ENCODE peak calls at places on chromosome 14, in four cellular contexts. Q, T, U and E are unnamed samples.

GRCh38 chr14:31336646-31337045 is 83.7 kb downstream of the HEATR5A start:
- DNase-seq in Q (peak), T (peak), U (no peak), E (no peak)

GRCh38 chr14:64878775-64879634 is 702 bp downstream of the SPTB start:
- DNase-seq in Q (peak), T (no peak), U (peak), E (no peak)

GRCh38 chr14:99971929-99972747 is 93.1 kb upstream of the EVL start:
- DNase-seq in Q (no peak), T (no peak), U (peak), E (no peak)

GRCh38 chr14:32230695-32231280 is 27.7 kb upstream of the RNU6-8 start:
- DNase-seq in Q (peak), T (no peak), U (no peak), E (no peak)

GRCh38 chr14:102584871-102585869 is 7.3 kb upstream of the RCOR1 start:
- DNase-seq in Q (peak), T (no peak), U (peak), E (no peak)

GRCh38 chr14:104680806-104681688 is 8.4 kb upstream of the INF2 start:
- DNase-seq in Q (peak), T (peak), U (no peak), E (no peak)

GRCh38 chr14:97420211-97420610 is 623.0 kb downstream of the VRK1 start:
- DNase-seq in Q (no peak), T (no peak), U (no peak), E (no peak)

GRCh38 chr14:47040490-47040889 is 388.9 kb upstream of the RPL10L start:
- DNase-seq in Q (peak), T (peak), U (no peak), E (no peak)

GRCh38 chr14:69650948-69651369 is 39.6 kb downstream of the SUSD6 start:
- DNase-seq in Q (no peak), T (no peak), U (no peak), E (no peak)

GRCh38 chr14:99872786-99873440 is 79.7 kb downstream of the EML1 start:
- DNase-seq in Q (no peak), T (no peak), U (no peak), E (no peak)

GRCh38 chr14:53237488-53237887 is 84.4 kb upstream of the DDHD1 start:
- DNase-seq in Q (no peak), T (no peak), U (no peak), E (no peak)

GRCh38 chr14:91858536-91859275 is 8.6 kb downstream of the TC2N start:
- DNase-seq in Q (peak), T (peak), U (peak), E (no peak)

GRCh38 chr14:63283501-63284248 is 35.1 kb downstream of the GPHB5 start:
- DNase-seq in Q (no peak), T (no peak), U (no peak), E (no peak)

GRCh38 chr14:68358500-68358899 is 434.4 kb downstream of the ZFP36L1 start:
- DNase-seq in Q (no peak), T (no peak), U (no peak), E (no peak)

GRCh38 chr14:68358978-68359861 is 433.6 kb downstream of the ZFP36L1 start:
- DNase-seq in Q (no peak), T (no peak), U (no peak), E (no peak)

GRCh38 chr14:68362841-68363240 is 430.0 kb downstream of the ZFP36L1 start:
- DNase-seq in Q (no peak), T (no peak), U (no peak), E (no peak)

GRCh38 chr14:68361231-68361630 is 431.6 kb downstream of the ZFP36L1 start:
- DNase-seq in Q (no peak), T (no peak), U (no peak), E (no peak)

DNA sequence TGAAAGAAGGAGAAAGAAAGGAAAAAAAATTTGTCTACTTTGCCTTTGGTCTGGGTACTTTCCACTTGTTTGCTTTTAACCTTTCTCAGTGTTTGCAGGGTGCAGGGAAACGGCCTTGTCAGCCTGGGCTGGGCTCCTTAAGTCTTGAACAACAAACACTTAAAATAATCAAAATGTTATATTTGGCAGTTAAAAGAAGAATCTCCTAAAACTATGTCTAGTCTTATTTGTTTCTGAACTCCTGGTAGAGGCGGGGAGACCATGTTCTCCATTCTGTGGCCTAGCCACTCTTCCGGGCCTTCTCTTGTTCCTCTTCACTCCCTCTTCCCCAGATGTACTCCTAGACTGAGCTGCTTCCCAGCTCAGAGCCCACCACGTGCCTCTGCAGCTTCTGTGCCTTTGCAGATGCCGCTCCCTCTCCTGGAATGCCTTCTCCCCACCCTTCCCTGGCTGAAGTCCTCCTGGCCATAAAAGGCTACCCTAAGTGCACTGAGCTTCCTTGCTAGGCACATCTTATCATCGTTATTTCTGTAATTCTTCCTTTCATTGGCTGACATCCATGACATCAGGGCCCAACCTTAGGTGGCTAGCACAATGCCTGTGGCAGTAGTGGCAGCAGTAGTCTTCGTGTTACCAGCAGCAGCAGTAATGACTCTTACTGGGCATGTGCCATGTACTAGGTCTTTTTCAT is 432.9 kb downstream of the ZFP36L1 start:
- DNase-seq in Q (peak), T (no peak), U (no peak), E (no peak)
- TF ChIP-seq POLR2AphosphoS2 in Q (no peak), T (no peak), U (no peak), E (no peak)

GRCh38 chr14:61528591-61529021 is 166.7 kb upstream of the HIF1A start:
- DNase-seq in Q (no peak), T (no peak), U (no peak), E (no peak)

GRCh38 chr14:61530296-61530695 is 165.0 kb upstream of the HIF1A start:
- DNase-seq in Q (no peak), T (no peak), U (no peak), E (no peak)

GRCh38 chr14:61531741-61532505 is 163.4 kb upstream of the HIF1A start:
- DNase-seq in Q (no peak), T (no peak), U (no peak), E (no peak)

GRCh38 chr14:61532818-61533217 is 162.5 kb upstream of the HIF1A start:
- DNase-seq in Q (no peak), T (no peak), U (no peak), E (no peak)

DNA sequence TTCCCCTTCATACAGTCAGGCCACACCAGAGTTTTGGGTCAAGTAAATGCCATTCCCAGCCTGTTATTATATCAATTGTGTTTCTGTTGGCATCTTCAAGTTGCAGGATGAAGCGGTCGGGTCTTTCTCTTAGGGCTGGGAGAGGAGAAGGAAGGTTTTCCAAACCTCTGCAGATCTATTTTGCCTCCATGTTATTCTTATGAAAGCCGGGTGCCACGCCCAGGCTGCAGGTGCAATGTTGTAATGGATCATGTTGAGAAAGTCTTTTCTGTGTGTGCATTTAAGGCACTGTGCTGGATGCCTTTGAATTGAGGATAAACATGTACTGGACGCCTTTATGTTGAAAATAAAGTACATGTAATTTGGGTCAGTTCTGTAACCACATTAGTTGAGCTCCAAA is 164.4 kb upstream of the HIF1A start:
- DNase-seq in Q (no peak), T (no peak), U (no peak), E (no peak)
- TF ChIP-seq POLR2AphosphoS2 in Q (no peak), T (no peak), U (no peak), E (no peak)

GRCh38 chr14:101571004-101571403 is 9.7 kb downstream of the DIO3 start:
- DNase-seq in Q (no peak), T (no peak), U (no peak), E (no peak)

GRCh38 chr14:101564819-101565698 is 3.8 kb downstream of the DIO3 start:
- DNase-seq in Q (peak), T (no peak), U (no peak), E (no peak)

GRCh38 chr14:101564444-101564776 is 3.1 kb downstream of the DIO3 start:
- DNase-seq in Q (no peak), T (no peak), U (no peak), E (no peak)

GRCh38 chr14:101563654-101564443 is 2.6 kb downstream of the DIO3 start:
- DNase-seq in Q (peak), T (no peak), U (no peak), E (no peak)

GRCh38 chr14:101567252-101567651 is 6.0 kb downstream of the DIO3 start:
- DNase-seq in Q (no peak), T (no peak), U (no peak), E (no peak)
- TF ChIP-seq POLR2AphosphoS2 in Q (no peak), T (no peak), U (no peak), E (no peak)

GRCh38 chr14:77100961-77101360 is 2.9 kb downstream of the CIPC start:
- DNase-seq in Q (no peak), T (no peak), U (no peak), E (no peak)

GRCh38 chr14:77097689-77098469 is at the start of gene CIPC:
- DNase-seq in Q (peak), T (peak), U (peak), E (peak)

GRCh38 chr14:77099425-77100167 is 1.5 kb downstream of the CIPC start:
- DNase-seq in Q (no peak), T (no peak), U (peak), E (no peak)

GRCh38 chr14:77097006-77097688 is 911 bp upstream of the CIPC start:
- DNase-seq in Q (no peak), T (peak), U (peak), E (no peak)

DNA sequence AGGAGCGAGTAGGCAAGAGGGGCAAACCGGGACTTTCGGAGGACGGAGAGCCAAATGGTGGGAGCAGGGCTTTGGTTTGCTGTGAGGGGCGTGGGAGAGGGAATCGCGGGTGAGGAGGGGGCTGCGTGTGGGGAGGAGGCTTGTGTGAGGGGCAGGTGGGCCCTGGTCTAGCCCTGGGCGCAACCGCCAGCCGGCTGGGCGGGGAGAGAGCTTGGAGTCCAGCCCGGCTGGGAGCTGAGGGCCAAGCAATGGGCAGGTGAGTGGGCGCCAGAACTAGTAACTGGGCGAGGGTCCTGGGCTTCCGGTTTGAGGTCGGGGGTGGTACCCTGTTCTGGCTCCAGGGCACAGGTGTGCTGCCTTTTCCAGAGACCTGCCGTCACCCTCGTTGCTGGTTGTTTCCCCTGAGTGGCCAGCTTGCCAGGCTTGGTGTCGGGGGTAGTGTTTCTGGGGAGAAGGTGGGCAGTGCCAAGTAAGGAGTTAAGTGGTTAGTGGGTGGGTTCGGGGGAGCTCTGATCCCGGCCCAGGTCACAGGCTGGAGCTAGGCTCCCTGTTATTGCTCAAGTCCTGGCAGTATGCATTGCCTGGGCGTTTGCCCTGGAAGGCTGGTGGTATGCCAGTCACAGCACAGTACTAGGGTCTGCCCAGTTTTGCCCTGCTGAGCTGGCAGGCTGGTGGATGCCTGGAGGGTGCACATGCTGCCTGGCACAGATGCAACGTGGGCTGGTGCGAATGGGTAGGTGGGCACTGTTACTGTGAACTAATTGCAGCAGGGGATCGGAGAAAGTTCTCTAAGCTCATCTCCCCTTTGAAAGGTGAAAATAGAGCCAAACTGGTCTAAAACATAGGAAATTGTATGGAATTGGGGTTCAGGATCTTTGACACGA is 654 bp downstream of the CIPC start:
- DNase-seq in Q (no peak), T (no peak), U (peak), E (no peak)
- TF ChIP-seq POLR2AphosphoS2 in Q (no peak), T (no peak), U (no peak), E (no peak)

GRCh38 chr14:73567365-73567764 is 1.6 kb upstream of the ACOT2 start:
- DNase-seq in Q (no peak), T (peak), U (no peak), E (no peak)

DNA sequence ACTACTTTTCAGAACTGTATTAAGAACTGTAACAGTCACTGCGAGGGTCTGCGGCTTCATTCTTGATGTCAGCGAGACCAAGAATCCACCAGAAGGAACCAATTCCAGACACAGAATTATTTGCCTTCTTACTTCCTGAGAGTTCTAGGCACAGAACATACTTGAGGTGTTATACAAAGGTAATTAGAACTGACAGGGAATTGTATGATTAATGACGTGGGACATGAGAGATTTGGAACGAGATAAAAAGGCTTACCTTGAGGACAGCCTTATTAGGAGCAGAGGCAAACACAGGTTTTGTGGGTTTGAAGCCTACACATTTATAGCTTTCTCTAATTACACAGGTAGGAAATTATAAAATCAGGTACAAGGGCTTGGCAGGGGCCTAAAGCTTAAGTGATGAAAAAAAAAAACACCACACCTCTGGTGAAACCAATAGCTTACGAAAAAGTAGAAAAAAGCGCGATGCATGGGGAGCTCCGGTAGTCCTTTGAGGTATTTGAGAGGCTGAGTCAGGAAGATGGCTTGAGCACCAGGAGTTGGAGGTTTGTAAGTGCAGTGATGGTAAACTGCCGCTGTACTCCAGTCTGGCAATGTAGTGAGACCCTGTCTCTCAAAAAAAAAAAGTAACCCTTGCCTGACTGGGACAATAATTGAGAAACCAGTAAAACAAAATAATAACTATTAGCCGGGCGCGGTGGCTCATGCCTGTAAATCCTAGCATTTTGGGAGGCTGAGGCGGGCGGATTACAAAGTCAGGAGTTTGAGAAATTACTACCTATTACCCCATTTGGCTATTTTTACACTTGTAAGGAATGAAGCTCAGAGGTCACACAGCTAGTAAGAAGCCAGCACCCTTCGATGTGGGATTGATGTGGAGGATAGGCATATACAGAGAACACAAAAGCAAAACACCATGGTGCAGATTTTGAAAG is 795 bp upstream of the ACOT2 start:
- DNase-seq in Q (no peak), T (peak), U (no peak), E (no peak)
- TF ChIP-seq POLR2AphosphoS2 in Q (no peak), T (no peak), U (no peak), E (no peak)